ENCODE peak calls at places on chromosomes 11 and 22, in six cellular contexts. K, O, I, D, G and E are unnamed samples.

GRCh38 chr11:126352163-126352562 is 3.3 kb upstream of the ST3GAL4 start:
- DNase-seq in K (no peak), O (no peak), I (no peak), D (no peak), G (no peak), E (no peak)

GRCh38 chr11:108117746-108118371 is 3.5 kb upstream of the ACAT1 start:
- DNase-seq in K (peak), O (peak), I (no peak), D (peak), G (peak), E (peak)

GRCh38 chr22:29050457-29050856 is 11.2 kb downstream of the C22orf31 start:
- DNase-seq in K (no peak), O (no peak), I (no peak), D (no peak), G (no peak), E (no peak)

GRCh38 chr22:28345304-28345703 is 334.3 kb downstream of the TTC28 start:
- DNase-seq in K (no peak), O (peak), I (no peak), D (no peak), G (no peak), E (no peak)

GRCh38 chr11:8372641-8373381 is 109.1 kb upstream of the LMO1 start:
- DNase-seq in K (no peak), O (no peak), I (no peak), D (no peak), G (no peak), E (no peak)

GRCh38 chr11:22792497-22792896 is 37.1 kb downstream of the SVIP start:
- DNase-seq in K (peak), O (peak), I (no peak), D (peak), G (peak), E (peak)

GRCh38 chr11:3803726-3804510 is 4.4 kb upstream of the PGAP2 start:
- DNase-seq in K (no peak), O (peak), I (no peak), D (peak), G (no peak), E (no peak)

GRCh38 chr11:84720706-84721402 is 906.3 kb downstream of the DLG2 start:
- DNase-seq in K (no peak), O (peak), I (no peak), D (no peak), G (peak), E (no peak)